ENCODE peak calls at places on chromosomes 5 and 9, in seven cellular contexts. D, Q, Z, I, J, R and G are unnamed samples.

GRCh38 chr9:106885451-106885850 is 22.5 kb downstream of the ZNF462 start:
- DNase-seq in D (peak), Q (peak), Z (no peak), I (no peak), J (peak), R (no peak), G (peak)

GRCh38 chr9:75891277-75892167 is 1.0 kb downstream of the PCSK5 start:
- DNase-seq in D (peak), Q (peak), Z (peak), I (peak), J (peak), R (no peak), G (peak)

GRCh38 chr9:22809371-22809770 is 362.7 kb downstream of the DMRTA1 start:
- DNase-seq in D (no peak), Q (no peak), Z (no peak), I (no peak), J (no peak), R (no peak), G (no peak)

GRCh38 chr9:6827370-6827949 is 69.7 kb downstream of the KDM4C start:
- DNase-seq in D (peak), Q (no peak), Z (peak), I (no peak), J (peak), R (peak), G (no peak)

GRCh38 chr5:64165500-64166200 is at the start of gene RNF180:
- DNase-seq in D (no peak), Q (peak), Z (no peak), I (peak), J (peak), R (no peak), G (peak)

GRCh38 chr9:113940077-113940476 is 64.0 kb downstream of the ZNF618 start:
- DNase-seq in D (no peak), Q (no peak), Z (no peak), I (no peak), J (no peak), R (no peak), G (no peak)

GRCh38 chr5:142685418-142686209 is at the start of gene FGF1:
- DNase-seq in D (no peak), Q (no peak), Z (no peak), I (no peak), J (no peak), R (no peak), G (peak)

GRCh38 chr9:111925017-111925770 is 28.6 kb downstream of the UGCG start:
- DNase-seq in D (no peak), Q (no peak), Z (no peak), I (no peak), J (no peak), R (peak), G (no peak)

GRCh38 chr9:16202221-16202620 is 649.4 kb downstream of the CCDC171 start:
- DNase-seq in D (peak), Q (no peak), Z (no peak), I (no peak), J (no peak), R (no peak), G (no peak)

GRCh38 chr5:3325206-3325605 is 270.4 kb upstream of the IRX1 start:
- DNase-seq in D (no peak), Q (no peak), Z (no peak), I (no peak), J (no peak), R (no peak), G (no peak)

GRCh38 chr5:143177263-143177994 is 226.1 kb downstream of the NR3C1 start:
- DNase-seq in D (peak), Q (no peak), Z (no peak), I (no peak), J (peak), R (no peak), G (peak)

GRCh38 chr9:79080536-79080935 is 491.2 kb upstream of the TLE4 start:
- DNase-seq in D (peak), Q (no peak), Z (no peak), I (no peak), J (no peak), R (no peak), G (no peak)

GRCh38 chr5:485943-486491 is 38.2 kb downstream of the SLC9A3 start:
- DNase-seq in D (no peak), Q (no peak), Z (no peak), I (no peak), J (no peak), R (peak), G (no peak)

GRCh38 chr5:34548086-34548403 is 108.1 kb upstream of the RAI14 start:
- DNase-seq in D (no peak), Q (no peak), Z (no peak), I (no peak), J (no peak), R (no peak), G (no peak)

GRCh38 chr9:27437652-27438373 is 86.3 kb upstream of the IFNK start:
- DNase-seq in D (no peak), Q (no peak), Z (no peak), I (no peak), J (no peak), R (no peak), G (no peak)

GRCh38 chr5:93902288-93902687 is 160.9 kb upstream of the POU5F2 start:
- DNase-seq in D (no peak), Q (no peak), Z (no peak), I (no peak), J (no peak), R (no peak), G (no peak)

GRCh38 chr9:136651859-136652258 is 10.9 kb upstream of the EGFL7 start:
- DNase-seq in D (no peak), Q (no peak), Z (no peak), I (no peak), J (no peak), R (no peak), G (no peak)

GRCh38 chr9:116468369-116468768 is 218.7 kb upstream of the TRIM32 start:
- DNase-seq in D (no peak), Q (no peak), Z (no peak), I (no peak), J (no peak), R (no peak), G (no peak)

GRCh38 chr5:106964102-106964501 is 706.6 kb downstream of the EFNA5 start:
- DNase-seq in D (no peak), Q (no peak), Z (no peak), I (no peak), J (no peak), R (no peak), G (no peak)

GRCh38 chr5:34676409-34676808 is 20.3 kb downstream of the RAI14 start:
- DNase-seq in D (peak), Q (no peak), Z (no peak), I (no peak), J (no peak), R (no peak), G (no peak)

GRCh38 chr5:75363726-75364495 is 26.9 kb downstream of the HMGCR start:
- DNase-seq in D (no peak), Q (no peak), Z (no peak), I (no peak), J (no peak), R (peak), G (peak)

DNA sequence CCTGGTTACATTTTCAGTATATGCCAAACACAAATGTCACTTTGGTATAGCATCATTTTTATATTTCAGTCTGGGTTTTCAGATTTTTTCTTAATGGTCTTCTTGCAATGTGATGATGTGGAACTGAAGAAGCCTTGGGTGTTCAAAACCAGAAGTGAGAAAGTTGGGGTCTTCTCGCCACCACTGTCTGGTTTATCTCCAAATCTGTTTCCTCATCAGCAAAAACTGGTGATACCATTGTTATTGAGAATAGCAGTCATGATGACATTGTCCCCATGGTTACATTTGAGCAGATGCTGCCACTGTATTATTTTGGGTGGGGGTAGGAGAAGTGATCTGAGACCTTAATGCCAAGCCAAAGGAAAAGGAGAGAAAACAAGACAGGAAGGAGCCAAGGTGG is 85.9 kb upstream of the MAP3K1 start:
- DNase-seq in D (no peak), Q (no peak), Z (no peak), I (no peak), J (no peak), R (no peak), G (no peak)
- H3K4me3 ChIP-seq in D (no peak), Q (no peak), Z (no peak), I (no peak), J (no peak), R (no peak), G (no peak)

GRCh38 chr9:36424289-36425055 is 24.4 kb upstream of the RNF38 start:
- DNase-seq in D (no peak), Q (no peak), Z (no peak), I (no peak), J (no peak), R (no peak), G (no peak)
- TF ChIP-seq POLR2A in D (no peak), Q (no peak), Z (no peak), I (no peak), J (no peak), R (no peak), G (no peak)

DNA sequence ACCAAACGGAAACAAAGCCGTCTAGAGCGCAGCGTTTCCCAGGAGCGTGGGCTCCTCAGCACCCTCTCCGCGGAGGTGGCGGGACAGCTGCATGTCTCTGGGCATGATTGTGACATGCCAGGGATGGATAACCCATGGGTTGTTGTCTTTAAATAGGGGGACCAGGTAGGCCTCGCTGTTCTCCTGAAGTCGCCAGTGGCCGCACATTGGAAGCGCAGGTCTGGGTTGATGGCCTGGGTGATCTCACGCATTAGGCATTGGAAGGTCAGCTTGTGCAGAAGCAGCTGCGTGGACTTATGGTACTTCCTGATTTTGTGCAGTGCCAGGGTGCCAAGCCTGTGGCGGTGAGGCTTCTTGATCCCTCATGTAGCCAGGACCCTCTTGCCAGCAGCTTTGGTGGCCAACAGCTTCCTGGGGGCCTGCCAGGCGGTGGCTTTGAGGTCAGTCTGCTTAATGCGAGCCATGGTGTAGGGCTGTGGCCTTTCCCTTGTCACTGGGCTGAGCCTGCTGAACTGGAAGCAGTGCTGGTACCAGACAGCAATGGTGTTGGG is 6.3 kb upstream of the TAF11L3 start:
- DNase-seq in D (no peak), Q (no peak), Z (no peak), I (no peak), J (no peak), R (no peak), G (no peak)
- H3K4me3 ChIP-seq in D (no peak), Q (no peak), Z (no peak), I (no peak), J (no peak), R (no peak), G (no peak)

GRCh38 chr9:124299519-124300090 is 41.9 kb downstream of the NEK6 start:
- DNase-seq in D (peak), Q (no peak), Z (no peak), I (no peak), J (no peak), R (no peak), G (no peak)
- TF ChIP-seq POLR2A in D (no peak), Q (no peak), Z (no peak), I (no peak), J (no peak), R (no peak), G (no peak)

GRCh38 chr5:6450235-6450860 is 1.7 kb downstream of the UBE2QL1 start:
- DNase-seq in D (no peak), Q (no peak), Z (no peak), I (no peak), J (no peak), R (no peak), G (no peak)
- H3K4me3 ChIP-seq in D (no peak), Q (no peak), Z (no peak), I (no peak), J (no peak), R (no peak), G (no peak)

GRCh38 chr5:154712518-154713437 is 42.4 kb upstream of the LARP1 start:
- DNase-seq in D (no peak), Q (peak), Z (peak), I (no peak), J (no peak), R (no peak), G (peak)
- TF ChIP-seq POLR2A in D (no peak), Q (peak), Z (no peak), I (no peak), J (no peak), R (no peak), G (no peak)

DNA sequence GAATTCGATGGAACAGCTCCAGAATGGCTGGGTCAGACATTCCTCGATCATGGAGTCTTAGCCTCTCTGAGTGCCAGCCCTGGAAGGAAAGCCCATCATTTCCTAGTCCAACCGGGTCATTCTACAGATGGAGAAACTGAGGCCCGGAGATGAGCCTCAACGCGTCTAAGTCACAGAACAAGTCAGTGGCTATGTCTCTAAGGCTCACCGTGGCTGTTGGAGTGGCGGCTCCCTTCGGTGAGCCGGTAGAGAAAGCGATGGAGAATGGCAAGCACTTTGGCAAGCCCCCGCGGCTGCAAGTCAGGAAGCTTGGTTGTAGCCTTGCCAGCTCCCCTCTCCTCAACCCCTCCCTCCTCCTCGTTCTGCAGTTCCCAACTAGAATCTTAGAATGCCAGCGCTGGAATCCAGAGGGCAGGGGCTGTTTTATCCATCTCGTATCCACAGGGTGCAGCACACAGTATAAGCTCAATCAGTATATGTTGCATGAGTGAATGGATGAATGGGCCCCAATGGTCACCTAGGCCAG is 428 bp upstream of the ARSI start:
- DNase-seq in D (peak), Q (no peak), Z (no peak), I (peak), J (no peak), R (no peak), G (no peak)
- H3K4me3 ChIP-seq in D (no peak), Q (no peak), Z (no peak), I (peak), J (peak), R (no peak), G (no peak)